ENCODE peak calls at places on chromosome 6, in six cellular contexts. R is fibroblast of mammary gland, X is fibroblast of lung, Q is transverse colon, A is AG09309, K is GM12864. G is an unnamed sample.

GRCh38 chr6:105488521-105489212 is 85.8 kb upstream of the PREP start:
- DNase-seq in Q (no peak), X (no peak), K (no peak), A (no peak), R (no peak), G (no peak)

GRCh38 chr6:47655719-47656595 is 42.4 kb upstream of the ADGRF4 start:
- DNase-seq in Q (peak), R (peak), A (no peak), K (no peak), X (peak), G (no peak)

GRCh38 chr6:21953831-21954801 is 342.7 kb downstream of the PRL start:
- DNase-seq in A (peak), Q (peak), R (peak), K (no peak), X (peak), G (no peak)

GRCh38 chr6:168589275-168589674 is 148.3 kb downstream of the SMOC2 start:
- DNase-seq in A (no peak), X (no peak), R (no peak), Q (no peak), K (no peak), G (no peak)

GRCh38 chr6:159761135-159761872 is 541 bp upstream of the ACAT2 start:
- DNase-seq in K (peak), A (no peak), R (peak), Q (peak), X (peak), G (peak)

GRCh38 chr6:106181664-106182418 is 95.7 kb downstream of the PRDM1 start:
- DNase-seq in K (no peak), R (peak), A (peak), X (peak), Q (no peak), G (no peak)

GRCh38 chr6:77463881-77464867 is 883 bp upstream of the HTR1B start:
- DNase-seq in X (no peak), A (no peak), R (no peak), K (no peak), Q (no peak), G (no peak)

GRCh38 chr6:28940859-28941680 is 17.3 kb upstream of the TRIM27 start:
- DNase-seq in A (peak), K (peak), X (peak), R (peak), Q (peak), G (no peak)

GRCh38 chr6:9851541-9852380 is 563.1 kb downstream of the TFAP2A start:
- DNase-seq in X (peak), Q (no peak), A (no peak), R (no peak), K (no peak), G (no peak)

GRCh38 chr6:127554435-127555006 is 22.5 kb upstream of the C6orf58 start:
- DNase-seq in Q (no peak), K (no peak), R (peak), A (no peak), X (peak), G (peak)

GRCh38 chr6:97059473-97059872 is 134.9 kb downstream of the KLHL32 start:
- DNase-seq in A (peak), X (peak), K (peak), R (peak), Q (no peak), G (peak)

GRCh38 chr6:106724848-106725247 is 95.5 kb downstream of the QRSL1 start:
- DNase-seq in K (no peak), A (no peak), Q (no peak), R (peak), X (no peak), G (no peak)

GRCh38 chr6:166172546-166172945 is 4.9 kb upstream of the TBXT start:
- DNase-seq in X (no peak), Q (no peak), R (no peak), A (no peak), K (no peak), G (no peak)

GRCh38 chr6:85537055-85537494 is 56.6 kb downstream of the SNX14 start:
- DNase-seq in K (no peak), Q (no peak), X (no peak), R (peak), A (no peak), G (peak)

GRCh38 chr6:161949531-161949930 is 675.7 kb upstream of the AGPAT4 start:
- DNase-seq in X (peak), R (peak), K (no peak), Q (no peak), A (no peak), G (no peak)

GRCh38 chr6:68343901-68344300 is 291.2 kb upstream of the ADGRB3 start:
- DNase-seq in A (no peak), X (peak), K (peak), R (peak), Q (no peak), G (peak)

GRCh38 chr6:106156413-106156812 is 70.3 kb downstream of the PRDM1 start:
- DNase-seq in Q (no peak), A (no peak), R (no peak), K (no peak), X (no peak), G (no peak)

GRCh38 chr6:169935861-169936260 is 184.4 kb downstream of the ERMARD start:
- DNase-seq in R (no peak), X (no peak), Q (no peak), K (no peak), A (no peak), G (no peak)

GRCh38 chr6:4128748-4129147 is 6.6 kb downstream of the ECI2 start:
- DNase-seq in A (no peak), X (peak), Q (no peak), R (no peak), K (no peak), G (no peak)

GRCh38 chr6:32867559-32868256 is 13.7 kb downstream of the PSMB9 start:
- DNase-seq in R (no peak), K (no peak), Q (no peak), A (no peak), X (no peak), G (no peak)

GRCh38 chr6:156801712-156802111 is 24.5 kb downstream of the ARID1B start:
- DNase-seq in A (no peak), Q (no peak), K (no peak), X (no peak), R (no peak), G (no peak)

GRCh38 chr6:110875548-110876169 is 1.1 kb downstream of the AMD1 start:
- DNase-seq in R (no peak), X (peak), A (no peak), K (no peak), Q (peak), G (peak)

GRCh38 chr6:36838896-36839818 is at the start of gene CPNE5:
- DNase-seq in Q (no peak), K (no peak), A (no peak), X (no peak), R (no peak), G (no peak)

GRCh38 chr6:17863971-17864754 is 123.3 kb downstream of the KIF13A start:
- DNase-seq in K (no peak), Q (peak), X (peak), A (no peak), R (peak), G (no peak)

GRCh38 chr6:155141002-155141401 is 122.8 kb upstream of the CLDN20 start:
- DNase-seq in Q (no peak), X (no peak), A (no peak), R (no peak), K (no peak), G (no peak)

GRCh38 chr6:18551228-18551627 is 164.1 kb downstream of the RNF144B start:
- DNase-seq in K (no peak), R (peak), A (peak), Q (no peak), X (peak), G (no peak)

GRCh38 chr6:52209672-52210626 is 23.8 kb downstream of the IL17A start:
- DNase-seq in R (no peak), X (no peak), A (no peak), Q (no peak), K (peak), G (peak)

GRCh38 chr6:165751486-165751885 is 88.4 kb upstream of the PDE10A start:
- DNase-seq in K (no peak), A (no peak), Q (no peak), X (no peak), R (no peak), G (no peak)

GRCh38 chr6:142985286-142985685 is 40.3 kb upstream of the HIVEP2 start:
- DNase-seq in A (no peak), Q (no peak), R (no peak), X (peak), K (no peak), G (no peak)

GRCh38 chr6:5034328-5034727 is 30.5 kb upstream of the RPP40 start:
- DNase-seq in X (no peak), A (no peak), R (peak), Q (no peak), K (no peak), G (no peak)

GRCh38 chr6:45420083-45420908 is 42.6 kb upstream of the SUPT3H start:
- DNase-seq in X (peak), A (no peak), Q (peak), K (no peak), R (peak), G (no peak)

GRCh38 chr6:122770835-122771601 is 8.5 kb upstream of the FABP7 start:
- DNase-seq in Q (no peak), K (no peak), X (no peak), R (peak), A (no peak), G (no peak)

GRCh38 chr6:31836676-31837611 is 9.4 kb downstream of the HSPA1B start:
- DNase-seq in K (no peak), R (peak), Q (peak), X (no peak), A (no peak), G (no peak)

GRCh38 chr6:37994238-37994637 is 174.7 kb downstream of the ZFAND3 start:
- DNase-seq in K (no peak), Q (no peak), A (no peak), R (peak), X (peak), G (no peak)

GRCh38 chr6:57173886-57174510 is 1.9 kb downstream of the BAG2 start:
- DNase-seq in R (peak), X (peak), A (peak), Q (no peak), K (no peak), G (no peak)

GRCh38 chr6:26554669-26555504 is 16.7 kb downstream of the HMGN4 start:
- DNase-seq in K (peak), R (peak), X (peak), A (no peak), Q (peak), G (peak)

GRCh38 chr6:33990061-33990541 is 155.8 kb downstream of the GRM4 start:
- DNase-seq in R (no peak), X (no peak), K (no peak), A (no peak), Q (no peak), G (no peak)

GRCh38 chr6:24945046-24945445 is 9.3 kb upstream of the RIPOR2 start:
- DNase-seq in X (no peak), Q (no peak), R (no peak), K (no peak), A (no peak), G (no peak)

GRCh38 chr6:54267798-54268197 is 40.4 kb upstream of the TINAG start:
- DNase-seq in R (peak), Q (peak), X (peak), K (no peak), A (no peak), G (peak)
- TF ChIP-seq CTCF in R (peak), Q (peak), X (peak), K (peak), A (peak), G (no peak)

DNA sequence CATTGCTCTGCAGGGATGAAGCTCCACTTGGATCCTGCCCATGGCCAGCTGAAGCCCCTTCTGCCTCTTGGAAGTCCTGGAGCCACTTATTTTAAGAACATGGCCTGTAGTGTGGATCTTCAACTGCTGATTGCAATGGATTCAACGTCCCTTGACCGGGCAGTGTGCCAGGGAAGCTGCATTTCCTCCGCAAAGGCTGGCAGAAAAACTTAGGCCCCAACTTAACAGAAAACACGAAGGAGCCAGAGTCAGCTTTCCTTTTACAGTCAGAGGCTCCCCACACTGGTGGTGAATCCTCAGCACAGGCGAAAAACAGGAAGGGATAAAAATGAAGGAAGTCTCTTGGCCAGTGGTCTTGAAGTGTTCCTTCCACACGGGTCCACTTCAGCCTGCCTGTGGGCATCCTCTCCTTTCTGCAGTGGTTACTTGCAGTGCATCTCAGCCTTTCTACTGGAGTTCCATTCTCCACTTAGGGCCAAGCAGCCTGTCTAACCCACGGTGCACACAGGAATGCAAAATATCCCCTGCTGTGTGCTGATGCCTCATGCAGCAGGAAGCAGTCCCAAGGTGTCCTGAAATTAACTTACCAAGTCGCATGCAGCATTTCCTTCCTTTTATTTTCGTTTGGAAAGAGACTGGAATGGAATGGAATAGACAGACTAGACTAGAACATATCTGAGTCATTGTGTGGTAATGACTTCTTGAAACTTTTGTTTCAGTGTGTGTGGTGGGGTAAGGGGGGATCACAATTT is 26.1 kb upstream of the FOXQ1 start:
- DNase-seq in R (peak), A (no peak), X (peak), K (no peak), Q (no peak), G (no peak)
- TF ChIP-seq CTCF in R (no peak), A (peak), X (no peak), K (no peak), Q (no peak), G (no peak)

DNA sequence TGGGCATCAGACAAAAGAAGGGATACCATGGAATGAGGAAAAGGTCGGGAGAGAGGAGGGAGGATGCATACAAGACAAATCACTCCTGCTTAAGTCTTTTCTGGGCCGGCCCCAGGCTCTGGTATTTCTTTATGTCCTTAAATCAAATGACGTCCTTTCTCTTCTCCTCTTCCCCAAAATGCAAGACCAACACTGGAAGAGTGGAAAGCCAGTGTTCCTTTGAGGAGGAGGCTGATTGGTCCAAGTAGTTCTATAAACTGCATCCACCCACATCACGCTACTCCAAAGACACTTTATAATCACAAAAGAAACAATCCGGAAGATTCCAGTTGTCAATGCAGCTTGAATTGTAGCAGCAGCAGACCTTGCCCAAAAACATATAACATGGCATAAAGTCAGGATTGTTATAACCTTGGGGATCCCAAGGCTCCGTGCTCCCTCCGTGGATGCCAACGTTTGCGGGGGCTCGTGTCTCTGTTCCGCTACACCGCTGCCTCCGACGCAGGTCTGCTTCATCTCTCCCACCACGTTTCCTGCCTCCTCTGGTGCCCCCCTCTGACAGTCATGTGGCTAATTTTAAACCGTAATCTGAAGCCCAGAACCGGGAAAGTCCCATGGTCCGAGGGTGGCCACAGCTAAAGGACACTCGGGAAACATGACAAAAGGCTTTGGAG is 47.1 kb downstream of the MCUR1 start:
- DNase-seq in R (peak), K (no peak), Q (peak), A (no peak), X (peak), G (peak)
- TF ChIP-seq CTCF in R (peak), K (no peak), Q (peak), A (peak), X (no peak), G (no peak)

GRCh38 chr6:158517581-158517980 is 42.3 kb upstream of the TMEM181 start:
- DNase-seq in X (no peak), K (peak), Q (no peak), A (no peak), R (no peak), G (peak)

GRCh38 chr6:158517038-158517437 is 42.9 kb upstream of the TMEM181 start:
- DNase-seq in A (no peak), X (no peak), R (no peak), K (no peak), Q (no peak), G (no peak)

GRCh38 chr6:158519354-158519753 is 40.5 kb upstream of the TMEM181 start:
- DNase-seq in K (no peak), A (no peak), X (no peak), Q (no peak), R (no peak), G (no peak)

GRCh38 chr6:158519761-158520160 is 40.1 kb upstream of the TMEM181 start:
- DNase-seq in A (no peak), R (no peak), Q (no peak), K (no peak), X (no peak), G (no peak)

DNA sequence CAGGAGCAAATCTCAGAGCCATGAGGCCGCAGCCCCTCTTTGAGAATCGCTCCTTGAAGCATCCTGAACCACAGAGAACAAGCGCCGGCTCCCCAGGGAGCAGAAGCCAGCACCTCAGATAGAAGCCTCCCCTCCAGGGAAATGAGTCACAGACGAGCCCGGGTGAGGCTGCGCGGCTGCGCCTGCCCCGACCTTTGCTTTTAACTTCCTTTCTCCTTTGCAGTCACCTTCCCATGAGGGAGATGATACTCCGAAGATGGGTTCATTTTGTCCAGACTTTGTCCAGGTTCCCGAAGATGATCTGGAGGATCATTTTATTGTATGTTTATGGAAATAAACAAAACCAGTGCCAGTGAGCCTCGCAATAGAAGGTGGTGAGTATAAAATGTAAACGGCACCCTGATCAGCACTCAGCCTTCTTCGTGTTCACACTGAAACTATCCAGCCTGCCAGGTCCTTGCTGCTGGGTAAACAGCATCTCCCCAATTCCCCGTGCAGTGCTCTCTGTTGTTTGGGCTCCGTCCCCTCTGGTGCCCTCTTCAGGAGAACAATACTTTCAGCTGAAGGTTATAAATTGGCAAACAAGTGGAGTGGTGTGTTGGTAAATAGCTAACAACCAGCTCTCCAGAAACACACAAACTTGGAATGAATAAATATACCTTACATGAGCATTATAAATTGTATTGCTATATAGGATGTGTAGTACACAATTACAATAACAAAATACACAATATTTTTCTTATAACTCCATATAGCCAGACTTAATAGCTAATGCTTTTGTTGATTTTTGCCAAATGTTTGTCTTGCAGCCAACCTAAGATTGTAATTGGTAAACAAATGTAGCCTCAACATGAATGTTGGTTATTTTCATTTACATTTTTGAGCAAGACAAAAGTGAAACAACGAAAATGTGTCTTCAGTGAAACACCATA is 41.4 kb upstream of the TMEM181 start:
- DNase-seq in X (peak), K (peak), R (peak), Q (peak), A (peak), G (peak)
- TF ChIP-seq CTCF in X (peak), K (peak), R (peak), Q (peak), A (peak), G (peak)

DNA sequence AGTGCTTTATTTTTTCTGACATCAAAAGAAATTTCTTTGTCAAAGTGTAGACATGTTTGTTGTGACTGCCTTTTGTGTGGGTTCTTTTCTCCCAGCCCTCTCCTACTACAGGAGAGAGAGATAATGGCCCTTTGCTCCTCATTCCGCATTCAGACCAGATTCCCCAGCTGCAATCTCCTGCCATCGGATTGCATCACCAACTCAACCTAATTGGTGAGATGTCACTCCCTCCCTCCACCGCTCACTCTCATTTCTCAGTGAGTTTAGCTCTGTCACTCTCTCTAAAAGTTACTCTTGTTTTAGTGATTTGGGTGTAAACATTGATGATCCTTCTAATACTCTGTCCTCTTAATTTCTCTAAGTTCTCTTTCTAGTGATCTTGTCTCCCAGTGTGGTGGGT is 22.7 kb downstream of the UTRN start:
- DNase-seq in X (no peak), Q (no peak), K (no peak), A (no peak), R (no peak), G (no peak)
- TF ChIP-seq CTCF in X (no peak), Q (no peak), K (no peak), A (no peak), R (no peak), G (no peak)

GRCh38 chr6:140879861-140880260 is 1252.9 kb upstream of the GJE1 start:
- DNase-seq in Q (no peak), K (no peak), A (peak), R (peak), X (peak), G (no peak)
- TF ChIP-seq CTCF in Q (no peak), K (no peak), A (no peak), R (no peak), X (no peak), G (no peak)

GRCh38 chr6:14863896-14864850 is 381.7 kb upstream of the JARID2 start:
- DNase-seq in K (no peak), X (no peak), R (peak), A (no peak), Q (no peak), G (no peak)
- TF ChIP-seq CTCF in K (no peak), X (no peak), R (no peak), A (no peak), Q (no peak), G (no peak)

GRCh38 chr6:144778056-144778455 is 492.9 kb downstream of the UTRN start:
- DNase-seq in K (no peak), X (no peak), A (no peak), Q (no peak), R (no peak), G (no peak)

GRCh38 chr6:144781836-144782235 is 496.7 kb downstream of the UTRN start:
- DNase-seq in X (no peak), A (no peak), R (no peak), Q (no peak), K (no peak), G (no peak)

GRCh38 chr6:144777249-144777648 is 492.1 kb downstream of the UTRN start:
- DNase-seq in R (no peak), X (no peak), Q (no peak), K (no peak), A (no peak), G (no peak)

GRCh38 chr6:144776031-144776819 is 491.1 kb downstream of the UTRN start:
- DNase-seq in K (no peak), A (no peak), X (no peak), R (no peak), Q (no peak), G (no peak)

GRCh38 chr6:144778773-144779531 is 493.8 kb downstream of the UTRN start:
- DNase-seq in K (no peak), A (no peak), Q (no peak), R (no peak), X (no peak), G (peak)
- TF ChIP-seq CTCF in K (peak), A (no peak), Q (peak), R (peak), X (no peak), G (no peak)

G was measured in GM20000.